ENCODE peak calls at places on chromosomes 13 and 19, in five cellular contexts. Q is left ventricle myocardium inferior, N is glutamatergic neuron, B is HL-60, A is GM23338. E is an unnamed sample.

GRCh38 chr13:30308548-30308947 is 1.2 kb upstream of the KATNAL1 start:
- DNase-seq in Q (no peak), N (no peak), B (peak), A (no peak), E (no peak)

GRCh38 chr19:39138221-39139211 is 12.9 kb downstream of the PAK4 start:
- DNase-seq in Q (no peak), N (no peak), B (no peak), A (no peak), E (no peak)

GRCh38 chr19:18634612-18635290 is 2.1 kb upstream of the KLHL26 start:
- DNase-seq in Q (no peak), N (no peak), B (no peak), A (no peak), E (no peak)

GRCh38 chr13:106657104-106657503 is 89.2 kb upstream of the ARGLU1 start:
- DNase-seq in Q (no peak), N (no peak), B (no peak), A (no peak), E (no peak)

GRCh38 chr13:111389621-111390521 is 69.4 kb downstream of the TEX29 start:
- DNase-seq in Q (no peak), N (peak), B (no peak), A (no peak), E (peak)

GRCh38 chr13:99228737-99229691 is 28.4 kb downstream of the UBAC2 start:
- DNase-seq in Q (no peak), N (no peak), B (no peak), A (no peak), E (no peak)

GRCh38 chr19:55086730-55087541 is 11.3 kb downstream of the EPS8L1 start:
- DNase-seq in Q (peak), N (peak), B (no peak), A (peak), E (peak)

GRCh38 chr13:83536153-83536552 is 346.1 kb downstream of the SLITRK1 start:
- DNase-seq in Q (no peak), N (no peak), B (no peak), A (no peak), E (no peak)

GRCh38 chr13:31064636-31065035 is 97.1 kb downstream of the HSPH1 start:
- DNase-seq in Q (no peak), N (no peak), B (no peak), A (no peak), E (no peak)

GRCh38 chr19:49676136-49676689 is 858 bp upstream of the PRMT1 start:
- DNase-seq in Q (peak), N (peak), B (peak), A (peak), E (peak)

GRCh38 chr13:94673841-94674240 is 38.5 kb downstream of the SOX21 start:
- DNase-seq in Q (no peak), N (no peak), B (no peak), A (peak), E (no peak)

GRCh38 chr19:13539332-13539731 is 33.1 kb upstream of the CACNA1A start:
- DNase-seq in Q (no peak), N (no peak), B (no peak), A (no peak), E (no peak)

GRCh38 chr13:21228738-21229137 is 52.3 kb downstream of the MRPL57 start:
- DNase-seq in Q (no peak), N (no peak), B (no peak), A (no peak), E (no peak)

GRCh38 chr13:19587635-19588300 is 26.4 kb upstream of the TPTE2 start:
- DNase-seq in Q (no peak), N (no peak), B (peak), A (peak), E (no peak)

GRCh38 chr19:35641515-35642151 is at the start of gene ETV2:
- DNase-seq in Q (no peak), N (no peak), B (no peak), A (peak), E (peak)

GRCh38 chr19:58044886-58045285 is 11.1 kb downstream of the ZSCAN1 start:
- DNase-seq in Q (no peak), N (no peak), B (no peak), A (no peak), E (no peak)

GRCh38 chr19:40530091-40530901 is 46.4 kb upstream of the SHKBP1 start:
- DNase-seq in Q (no peak), N (peak), B (no peak), A (peak), E (no peak)

GRCh38 chr13:65744761-65745160 is 1485.4 kb downstream of the PCDH9 start:
- DNase-seq in Q (no peak), N (no peak), B (no peak), A (no peak), E (no peak)

GRCh38 chr13:75685239-75685697 is 49.1 kb downstream of the LMO7 start:
- DNase-seq in Q (no peak), N (no peak), B (no peak), A (peak), E (no peak)

GRCh38 chr13:23799945-23800344 is 89.3 kb downstream of the MIPEP start:
- DNase-seq in Q (no peak), N (no peak), B (no peak), A (no peak), E (no peak)

GRCh38 chr19:920051-920857 is 3.1 kb downstream of the KISS1R start:
- DNase-seq in Q (no peak), N (no peak), B (no peak), A (peak), E (no peak)

GRCh38 chr19:35340431-35340830 is 7.3 kb upstream of the FFAR1 start:
- DNase-seq in Q (no peak), N (no peak), B (no peak), A (no peak), E (no peak)

GRCh38 chr13:95256086-95256485 is 45.2 kb downstream of the ABCC4 start:
- DNase-seq in Q (no peak), N (no peak), B (no peak), A (no peak), E (no peak)

GRCh38 chr19:15562861-15563260 is 52.2 kb upstream of the CYP4F8 start:
- DNase-seq in Q (no peak), N (no peak), B (no peak), A (no peak), E (no peak)

GRCh38 chr13:97431365-97431764 is 2.6 kb upstream of the RAP2A start:
- DNase-seq in Q (no peak), N (no peak), B (no peak), A (no peak), E (no peak)

GRCh38 chr13:49444517-49445395 is 682 bp downstream of the SETDB2 start:
- DNase-seq in Q (no peak), N (no peak), B (peak), A (peak), E (no peak)

GRCh38 chr19:29397748-29398147 is 128.0 kb upstream of the VSTM2B start:
- DNase-seq in Q (no peak), N (no peak), B (no peak), A (no peak), E (no peak)

GRCh38 chr19:46849610-46850009 is 1.0 kb downstream of the AP2S1 start:
- DNase-seq in Q (no peak), N (no peak), B (no peak), A (peak), E (no peak)

GRCh38 chr19:2215281-2215751 is 20.8 kb downstream of the PLEKHJ1 start:
- DNase-seq in Q (no peak), N (peak), B (no peak), A (peak), E (no peak)

GRCh38 chr19:459724-460511 is 915 bp downstream of the SHC2 start:
- DNase-seq in Q (peak), N (peak), B (no peak), A (peak), E (peak)

GRCh38 chr19:19420570-19421301 is 15.3 kb downstream of the GATAD2A start:
- DNase-seq in Q (no peak), N (no peak), B (no peak), A (no peak), E (no peak)

GRCh38 chr19:44356383-44357111 is at the start of gene ZNF112:
- DNase-seq in Q (peak), N (peak), B (no peak), A (peak), E (peak)

GRCh38 chr13:52348983-52349780 is 56.8 kb downstream of the THSD1 start:
- DNase-seq in Q (no peak), N (no peak), B (no peak), A (no peak), E (no peak)

GRCh38 chr13:45847554-45848224 is 3.9 kb downstream of the SIAH3 start:
- DNase-seq in Q (peak), N (no peak), B (no peak), A (no peak), E (peak)

GRCh38 chr13:40982772-40983171 is 36.3 kb downstream of the ELF1 start:
- DNase-seq in Q (no peak), N (no peak), B (no peak), A (no peak), E (no peak)

GRCh38 chr19:49165111-49165750 is 7.6 kb downstream of the TRPM4 start:
- DNase-seq in Q (peak), N (no peak), B (no peak), A (peak), E (peak)

GRCh38 chr13:48093588-48093987 is 1.3 kb downstream of the MED4 start:
- DNase-seq in Q (no peak), N (no peak), B (no peak), A (no peak), E (no peak)

DNA sequence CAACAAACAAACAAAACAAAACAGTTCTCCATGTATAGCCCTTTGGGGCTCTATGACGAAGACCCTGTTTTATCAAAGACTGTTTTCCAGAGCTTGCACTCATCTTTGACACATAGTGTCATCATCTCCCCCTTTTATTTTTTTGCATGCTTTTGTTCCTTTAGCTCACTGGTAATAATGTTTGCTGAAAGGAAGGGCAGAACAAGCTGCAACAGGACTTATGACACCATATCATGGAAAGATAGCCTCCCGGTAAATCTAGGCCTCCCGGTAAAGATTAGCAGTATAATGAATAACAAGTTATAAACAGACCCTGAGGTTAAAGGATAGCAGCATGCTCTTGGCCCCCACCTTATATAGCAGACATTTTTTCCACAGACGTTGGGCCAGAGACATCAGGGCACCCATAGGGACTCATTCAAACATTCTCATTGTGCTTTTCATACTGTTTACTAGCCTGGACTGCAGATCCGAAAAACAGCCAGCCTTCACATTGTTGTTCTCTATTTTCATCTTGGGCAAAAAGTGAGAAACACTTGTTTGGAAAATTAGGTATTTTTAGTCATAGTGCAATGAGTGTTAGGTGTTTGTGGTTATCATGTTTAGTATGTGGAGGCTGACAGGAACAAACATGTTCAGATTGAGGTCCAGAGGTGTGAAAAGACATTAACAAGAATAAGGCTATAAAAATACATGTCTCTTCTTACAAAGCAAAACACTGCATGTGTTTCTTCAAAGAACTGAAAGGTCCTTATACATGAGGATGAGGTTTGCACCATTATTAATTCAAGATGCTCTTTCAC is 136.9 kb upstream of the SPRY2 start:
- DNase-seq in Q (no peak), N (no peak), B (no peak), A (no peak), E (no peak)
- TF ChIP-seq CTCF in Q (no peak), N (no peak), B (no peak), A (no peak), E (no peak)

DNA sequence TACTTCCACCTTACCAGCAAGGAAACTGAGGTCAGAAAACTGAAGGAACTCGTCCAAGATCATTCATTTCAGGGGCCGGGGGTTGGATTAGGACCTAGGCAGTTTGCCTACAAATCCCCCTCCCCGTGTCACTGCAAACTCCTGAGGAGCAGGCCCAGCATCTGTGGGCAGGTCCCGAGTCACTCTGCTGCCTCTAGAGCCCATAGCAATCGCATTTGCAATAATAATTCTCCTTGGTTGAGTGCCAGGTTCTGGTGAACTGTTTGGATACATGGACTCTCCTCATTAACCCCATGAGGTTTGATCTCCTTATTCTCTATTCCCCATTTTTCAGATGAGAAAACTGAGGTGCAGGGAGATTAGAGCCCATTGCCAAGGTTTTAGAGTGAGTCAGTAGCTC is 903 bp downstream of the PIN1 start:
- DNase-seq in Q (no peak), N (no peak), B (no peak), A (no peak), E (no peak)
- TF ChIP-seq CTCF in Q (no peak), N (no peak), B (no peak), A (no peak), E (no peak)

GRCh38 chr13:32910530-32910929 is 105.7 kb upstream of the KL start:
- DNase-seq in Q (no peak), N (no peak), B (peak), A (no peak), E (no peak)
- TF ChIP-seq CTCF in Q (no peak), N (no peak), B (no peak), A (no peak), E (no peak)

GRCh38 chr13:109764474-109765292 is 21.7 kb downstream of the IRS2 start:
- DNase-seq in Q (no peak), N (peak), B (no peak), A (peak), E (no peak)
- TF ChIP-seq CTCF in Q (peak), N (no peak), B (peak), A (peak), E (no peak)

GRCh38 chr19:16628183-16628983 is at the start of gene MED26:
- DNase-seq in Q (peak), N (peak), B (peak), A (peak), E (peak)
- TF ChIP-seq CTCF in Q (no peak), N (no peak), B (no peak), A (no peak), E (no peak)

DNA sequence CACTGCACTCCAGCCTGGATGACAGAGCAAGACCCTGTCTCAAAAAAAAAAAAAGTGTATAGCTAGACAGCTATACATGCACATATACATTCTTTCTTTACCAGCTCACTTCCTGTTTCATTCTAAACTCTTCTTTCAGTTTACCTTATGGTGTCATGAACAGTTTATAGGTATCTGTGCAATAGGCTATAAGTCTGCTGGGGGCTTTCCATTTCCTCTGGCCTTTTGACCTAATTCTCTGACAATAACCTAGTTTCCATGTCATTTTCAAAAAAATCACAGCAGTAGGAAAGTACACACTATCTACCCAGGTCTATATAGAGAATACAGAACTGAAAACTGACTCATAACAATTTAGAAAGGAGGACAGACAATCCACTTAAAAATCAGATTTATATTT is 24.4 kb upstream of the URAD start:
- DNase-seq in Q (no peak), N (no peak), B (no peak), A (no peak), E (no peak)
- TF ChIP-seq CTCF in Q (no peak), N (no peak), B (no peak), A (no peak), E (no peak)

E was measured in stomach.